ENCODE peak calls at places on chromosomes 5 and 9, in eight cellular contexts. One of them, this sample, is unnamed.

GRCh38 chr5:82849885-82850284 is 227.3 kb downstream of the TMEM167A start:
- DNase-seq in AG04450: no peak
- DNase-seq in ascending aorta: no peak
- DNase-seq in sigmoid colon: no peak
- DNase-seq in neural progenitor cell: no peak
- DNase-seq in CD8-positive, alpha-beta memory T cell: no peak
- DNase-seq in cardiac fibroblast: no peak
- DNase-seq in H7: no peak
- DNase-seq in this sample: no peak

GRCh38 chr9:101536938-101537337 is 3.3 kb downstream of the RNF20 start:
- DNase-seq in AG04450: no peak
- DNase-seq in ascending aorta: no peak
- DNase-seq in sigmoid colon: no peak
- DNase-seq in neural progenitor cell: peak; percentile 65
- DNase-seq in CD8-positive, alpha-beta memory T cell: no peak
- DNase-seq in cardiac fibroblast: peak; percentile 43
- DNase-seq in H7: peak; percentile 30
- DNase-seq in this sample: no peak

GRCh38 chr9:110047955-110048472 is 159.9 kb downstream of the C9orf152 start:
- DNase-seq in AG04450: no peak
- DNase-seq in ascending aorta: no peak
- DNase-seq in sigmoid colon: no peak
- DNase-seq in neural progenitor cell: peak; percentile 72
- DNase-seq in CD8-positive, alpha-beta memory T cell: peak; percentile 5
- DNase-seq in cardiac fibroblast: no peak
- DNase-seq in H7: no peak
- DNase-seq in this sample: no peak

GRCh38 chr5:32331927-32332274 is 19.2 kb upstream of the MTMR12 start:
- DNase-seq in AG04450: no peak
- DNase-seq in ascending aorta: no peak
- DNase-seq in sigmoid colon: no peak
- DNase-seq in neural progenitor cell: no peak
- DNase-seq in CD8-positive, alpha-beta memory T cell: no peak
- DNase-seq in cardiac fibroblast: no peak
- DNase-seq in H7: no peak
- DNase-seq in this sample: no peak

GRCh38 chr5:127280494-127281220 is 9.9 kb upstream of the MEGF10 start:
- DNase-seq in AG04450: no peak
- DNase-seq in ascending aorta: no peak
- DNase-seq in sigmoid colon: no peak
- DNase-seq in neural progenitor cell: peak; percentile 42
- DNase-seq in CD8-positive, alpha-beta memory T cell: no peak
- DNase-seq in cardiac fibroblast: no peak
- DNase-seq in H7: peak; percentile 11
- DNase-seq in this sample: no peak

GRCh38 chr5:91225848-91226686 is 157.1 kb downstream of the ARRDC3 start:
- DNase-seq in AG04450: no peak
- DNase-seq in ascending aorta: no peak
- DNase-seq in sigmoid colon: no peak
- DNase-seq in neural progenitor cell: peak; percentile 61
- DNase-seq in CD8-positive, alpha-beta memory T cell: peak; percentile 40
- DNase-seq in cardiac fibroblast: no peak
- DNase-seq in H7: peak; percentile 56
- DNase-seq in this sample: peak; percentile 44

GRCh38 chr9:69822091-69822750 is 1.6 kb downstream of the CFAP95 start:
- DNase-seq in AG04450: no peak
- DNase-seq in ascending aorta: no peak
- DNase-seq in sigmoid colon: no peak
- DNase-seq in neural progenitor cell: peak; percentile 45
- DNase-seq in CD8-positive, alpha-beta memory T cell: no peak
- DNase-seq in cardiac fibroblast: no peak
- DNase-seq in H7: no peak
- DNase-seq in this sample: no peak

GRCh38 chr5:134132372-134133212 is 18.1 kb downstream of the TCF7 start:
- DNase-seq in AG04450: no peak
- DNase-seq in ascending aorta: no peak
- DNase-seq in sigmoid colon: peak; percentile 37
- DNase-seq in neural progenitor cell: no peak
- DNase-seq in CD8-positive, alpha-beta memory T cell: peak; percentile 78
- DNase-seq in cardiac fibroblast: no peak
- DNase-seq in H7: peak; percentile 86
- DNase-seq in this sample: peak; percentile 67

DNA sequence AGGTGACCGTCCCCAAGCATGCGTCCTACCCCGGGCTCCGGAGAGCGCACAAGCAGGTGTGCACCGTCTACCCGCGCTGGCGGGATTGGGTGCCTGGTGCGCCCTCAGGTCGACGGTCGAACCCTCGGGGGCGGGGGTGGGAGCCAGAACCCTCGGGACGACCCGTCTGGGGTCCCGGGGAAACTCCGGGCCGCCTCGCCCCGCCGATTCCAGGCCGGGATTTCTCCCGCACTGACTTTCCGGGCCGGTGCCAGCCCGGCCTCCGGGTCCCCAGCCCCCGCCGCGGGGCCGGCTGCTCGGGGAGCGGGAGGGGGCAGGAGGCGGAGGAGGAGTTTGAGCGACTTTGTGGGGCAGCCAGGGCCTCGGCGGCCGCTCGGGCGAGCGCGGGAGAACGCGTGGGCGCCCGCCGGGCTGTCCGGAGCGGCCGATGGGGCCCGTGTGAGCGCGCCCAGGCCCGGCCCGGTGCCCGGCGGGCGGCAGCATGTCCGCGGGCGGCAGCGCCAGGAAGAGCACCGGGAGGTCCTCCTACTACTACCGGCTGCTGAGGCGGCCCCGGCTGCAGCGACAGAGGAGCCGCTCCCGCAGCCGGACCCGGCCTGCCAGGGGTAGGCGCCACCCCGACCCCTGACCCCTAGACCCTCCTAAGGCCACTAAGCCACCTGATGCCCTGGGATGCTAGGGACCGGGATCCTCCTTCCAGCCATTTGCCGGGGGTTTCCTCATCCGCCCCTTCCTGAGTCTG is at the start of gene DAB2IP:
- DNase-seq in AG04450: no peak
- DNase-seq in ascending aorta: no peak
- DNase-seq in sigmoid colon: peak; percentile 84
- DNase-seq in neural progenitor cell: peak; percentile 94
- DNase-seq in CD8-positive, alpha-beta memory T cell: no peak
- DNase-seq in cardiac fibroblast: peak; percentile 50
- DNase-seq in H7: peak; percentile 95
- DNase-seq in this sample: no peak
- H3K4me3 ChIP-seq in AG04450: peak within 1 kb of the TSS; percentile 69
- H3K4me3 ChIP-seq in ascending aorta: peak within 1 kb of the TSS; percentile 73
- H3K4me3 ChIP-seq in sigmoid colon: peak within 1 kb of the TSS; percentile 62
- H3K4me3 ChIP-seq in neural progenitor cell: peak within 1 kb of the TSS; percentile 89
- H3K4me3 ChIP-seq in CD8-positive, alpha-beta memory T cell: no peak within 1 kb of the TSS
- H3K4me3 ChIP-seq in cardiac fibroblast: peak within 1 kb of the TSS; percentile 28
- H3K4me3 ChIP-seq in H7: peak within 1 kb of the TSS; percentile 67
- H3K4me3 ChIP-seq in this sample: no peak within 1 kb of the TSS

DNA sequence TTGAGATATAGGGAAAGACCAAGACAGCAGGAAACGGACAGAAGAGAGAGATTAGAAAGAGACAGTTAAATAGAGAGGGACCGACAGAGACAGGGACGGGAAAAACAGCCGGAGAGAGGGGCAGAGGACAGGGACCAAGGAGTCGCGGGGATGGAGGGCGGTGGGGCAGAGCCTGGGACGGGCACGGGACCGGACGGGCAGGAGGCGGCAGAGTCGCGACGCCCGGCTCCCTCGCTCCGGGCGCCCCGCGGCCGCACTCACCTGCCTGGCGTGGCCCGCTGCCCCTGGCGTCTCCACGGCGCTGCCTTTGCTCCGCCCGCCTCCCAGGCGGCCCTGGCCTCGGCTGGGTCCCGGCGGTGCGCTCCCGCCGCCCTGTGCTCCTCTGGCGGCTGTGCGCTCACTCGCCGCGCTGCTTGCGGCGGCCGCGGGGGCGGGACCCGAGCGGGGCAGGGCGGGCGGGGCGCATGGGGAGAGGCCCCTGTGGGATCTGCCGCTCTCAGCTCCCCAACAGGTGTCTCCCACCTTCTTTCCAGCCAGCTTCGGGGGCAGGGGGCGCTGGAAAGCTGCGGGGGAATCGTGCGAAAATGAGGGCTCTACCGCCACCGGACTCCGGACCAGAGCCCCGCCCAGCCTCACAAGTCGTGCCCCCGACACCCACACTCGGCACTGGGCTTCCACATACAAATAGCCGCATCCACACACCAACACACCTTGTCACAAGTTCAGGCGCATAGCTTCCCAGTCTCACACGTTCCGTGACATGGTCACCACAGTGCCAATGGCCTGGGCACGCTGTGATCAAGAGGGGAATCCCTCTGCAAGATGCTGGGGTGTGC is at the start of gene ARID3C:
- DNase-seq in AG04450: no peak
- DNase-seq in ascending aorta: no peak
- DNase-seq in sigmoid colon: no peak
- DNase-seq in neural progenitor cell: peak; percentile 80
- DNase-seq in CD8-positive, alpha-beta memory T cell: peak; percentile 23
- DNase-seq in cardiac fibroblast: no peak
- DNase-seq in H7: peak; percentile 90
- DNase-seq in this sample: no peak
- H3K4me3 ChIP-seq in AG04450: peak within 1 kb of the TSS; percentile 44
- H3K4me3 ChIP-seq in ascending aorta: peak within 1 kb of the TSS; percentile 48
- H3K4me3 ChIP-seq in sigmoid colon: peak within 1 kb of the TSS; percentile 45
- H3K4me3 ChIP-seq in neural progenitor cell: peak within 1 kb of the TSS; percentile 66
- H3K4me3 ChIP-seq in CD8-positive, alpha-beta memory T cell: peak within 1 kb of the TSS; percentile 45
- H3K4me3 ChIP-seq in cardiac fibroblast: peak within 1 kb of the TSS; percentile 46
- H3K4me3 ChIP-seq in H7: peak within 1 kb of the TSS; percentile 34
- H3K4me3 ChIP-seq in this sample: peak within 1 kb of the TSS; percentile 64

GRCh38 chr5:3538886-3539285 is 56.7 kb upstream of the IRX1 start:
- DNase-seq in AG04450: no peak
- DNase-seq in ascending aorta: no peak
- DNase-seq in sigmoid colon: no peak
- DNase-seq in neural progenitor cell: no peak
- DNase-seq in CD8-positive, alpha-beta memory T cell: no peak
- DNase-seq in cardiac fibroblast: no peak
- DNase-seq in H7: no peak
- DNase-seq in this sample: no peak

GRCh38 chr5:3531320-3531986 is 64.2 kb upstream of the IRX1 start:
- DNase-seq in AG04450: no peak
- DNase-seq in ascending aorta: no peak
- DNase-seq in sigmoid colon: no peak
- DNase-seq in neural progenitor cell: peak; percentile 41
- DNase-seq in CD8-positive, alpha-beta memory T cell: no peak
- DNase-seq in cardiac fibroblast: no peak
- DNase-seq in H7: peak; percentile 78
- DNase-seq in this sample: no peak

GRCh38 chr5:3537942-3538341 is 57.7 kb upstream of the IRX1 start:
- DNase-seq in AG04450: no peak
- DNase-seq in ascending aorta: no peak
- DNase-seq in sigmoid colon: no peak
- DNase-seq in neural progenitor cell: no peak
- DNase-seq in CD8-positive, alpha-beta memory T cell: no peak
- DNase-seq in cardiac fibroblast: no peak
- DNase-seq in H7: no peak
- DNase-seq in this sample: no peak

GRCh38 chr5:3534997-3535396 is 60.6 kb upstream of the IRX1 start:
- DNase-seq in AG04450: no peak
- DNase-seq in ascending aorta: no peak
- DNase-seq in sigmoid colon: no peak
- DNase-seq in neural progenitor cell: no peak
- DNase-seq in CD8-positive, alpha-beta memory T cell: no peak
- DNase-seq in cardiac fibroblast: no peak
- DNase-seq in H7: no peak
- DNase-seq in this sample: no peak

GRCh38 chr5:3535414-3536211 is 60.0 kb upstream of the IRX1 start:
- DNase-seq in AG04450: no peak
- DNase-seq in ascending aorta: no peak
- DNase-seq in sigmoid colon: no peak
- DNase-seq in neural progenitor cell: no peak
- DNase-seq in CD8-positive, alpha-beta memory T cell: no peak
- DNase-seq in cardiac fibroblast: no peak
- DNase-seq in H7: peak; percentile 46
- DNase-seq in this sample: no peak
- H3K4me3 ChIP-seq in AG04450: no peak overlapping the region
- H3K4me3 ChIP-seq in ascending aorta: no peak overlapping the region
- H3K4me3 ChIP-seq in sigmoid colon: no peak overlapping the region
- H3K4me3 ChIP-seq in neural progenitor cell: no peak overlapping the region
- H3K4me3 ChIP-seq in CD8-positive, alpha-beta memory T cell: no peak overlapping the region
- H3K4me3 ChIP-seq in cardiac fibroblast: no peak overlapping the region
- H3K4me3 ChIP-seq in H7: no peak overlapping the region
- H3K4me3 ChIP-seq in this sample: no peak overlapping the region

GRCh38 chr5:44387391-44387790 is 1.8 kb downstream of the FGF10 start:
- DNase-seq in AG04450: no peak
- DNase-seq in ascending aorta: no peak
- DNase-seq in sigmoid colon: no peak
- DNase-seq in neural progenitor cell: peak; percentile 36
- DNase-seq in CD8-positive, alpha-beta memory T cell: no peak
- DNase-seq in cardiac fibroblast: no peak
- DNase-seq in H7: no peak
- DNase-seq in this sample: no peak

GRCh38 chr5:44389410-44389879 is at the start of gene FGF10:
- DNase-seq in AG04450: no peak
- DNase-seq in ascending aorta: no peak
- DNase-seq in sigmoid colon: peak; percentile 79
- DNase-seq in neural progenitor cell: peak; percentile 88
- DNase-seq in CD8-positive, alpha-beta memory T cell: no peak
- DNase-seq in cardiac fibroblast: peak; percentile 8
- DNase-seq in H7: peak; percentile 72
- DNase-seq in this sample: no peak

GRCh38 chr5:44390332-44390731 is 1.1 kb upstream of the FGF10 start:
- DNase-seq in AG04450: no peak
- DNase-seq in ascending aorta: no peak
- DNase-seq in sigmoid colon: no peak
- DNase-seq in neural progenitor cell: no peak
- DNase-seq in CD8-positive, alpha-beta memory T cell: no peak
- DNase-seq in cardiac fibroblast: no peak
- DNase-seq in H7: no peak
- DNase-seq in this sample: no peak

GRCh38 chr5:44387911-44388310 is 1.3 kb downstream of the FGF10 start:
- DNase-seq in AG04450: no peak
- DNase-seq in ascending aorta: no peak
- DNase-seq in sigmoid colon: no peak
- DNase-seq in neural progenitor cell: peak; percentile 51
- DNase-seq in CD8-positive, alpha-beta memory T cell: no peak
- DNase-seq in cardiac fibroblast: no peak
- DNase-seq in H7: peak; percentile 37
- DNase-seq in this sample: no peak

DNA sequence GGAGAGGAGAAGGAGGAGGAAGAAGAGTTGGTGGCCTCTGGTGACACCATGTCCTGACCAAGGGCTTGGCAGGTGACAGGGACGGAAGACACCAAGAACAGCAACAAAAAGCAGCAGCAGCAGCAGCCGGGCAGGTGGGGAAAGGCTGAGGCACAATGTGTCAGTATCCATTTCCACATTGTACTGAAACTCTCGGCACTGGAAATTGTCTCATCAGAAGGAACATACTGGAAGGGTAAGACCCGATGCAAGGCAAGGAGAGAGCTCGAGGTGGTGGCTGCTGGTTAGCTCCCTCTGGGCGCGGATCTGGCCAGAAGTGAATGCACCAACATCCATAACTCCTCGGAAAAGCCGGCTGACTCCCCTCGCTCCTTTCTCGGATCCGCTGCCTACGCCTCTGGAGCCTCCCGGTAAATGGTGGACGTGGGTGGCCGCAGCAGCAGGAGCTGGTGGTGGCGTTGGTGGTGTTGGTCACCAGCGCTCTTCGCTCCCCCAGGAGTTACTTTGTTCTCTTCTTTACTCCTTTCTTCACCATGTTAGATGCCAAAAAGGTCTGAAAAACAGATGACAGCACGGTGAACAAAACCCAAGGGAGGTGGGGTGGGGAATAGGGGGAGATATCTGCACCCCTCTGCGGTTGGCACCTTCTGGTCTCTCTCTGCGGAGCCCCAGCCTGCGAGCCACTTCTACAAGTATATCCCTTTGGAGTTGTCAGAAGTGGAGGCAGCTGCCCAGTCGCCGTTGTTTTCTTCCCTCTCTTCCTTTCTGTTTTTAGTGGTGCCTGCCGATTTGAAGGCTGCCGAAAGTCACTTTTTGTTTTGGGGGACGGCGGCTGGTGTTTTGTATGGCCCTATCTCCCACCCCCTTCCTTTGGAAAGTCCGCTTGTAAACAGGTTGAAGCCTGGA is 463 bp downstream of the FGF10 start:
- DNase-seq in AG04450: no peak
- DNase-seq in ascending aorta: no peak
- DNase-seq in sigmoid colon: peak; percentile 77
- DNase-seq in neural progenitor cell: peak; percentile 46
- DNase-seq in CD8-positive, alpha-beta memory T cell: no peak
- DNase-seq in cardiac fibroblast: peak; percentile 16
- DNase-seq in H7: peak; percentile 30
- DNase-seq in this sample: no peak
- H3K4me3 ChIP-seq in AG04450: peak overlapping the region; percentile 51
- H3K4me3 ChIP-seq in ascending aorta: peak overlapping the region; percentile 54
- H3K4me3 ChIP-seq in sigmoid colon: peak overlapping the region; percentile 60
- H3K4me3 ChIP-seq in neural progenitor cell: peak overlapping the region; percentile 62
- H3K4me3 ChIP-seq in CD8-positive, alpha-beta memory T cell: no peak overlapping the region
- H3K4me3 ChIP-seq in cardiac fibroblast: peak overlapping the region; percentile 31
- H3K4me3 ChIP-seq in H7: peak overlapping the region; percentile 56
- H3K4me3 ChIP-seq in this sample: no peak overlapping the region